ENCODE peak calls at places on chromosome 16, in four cellular contexts. S is RCC 7860, R is NCI-H774, G is fibroblast of villous mesenchyme. B is an unnamed sample.

GRCh38 chr16:29909398-29909797 is 9.1 kb downstream of the ASPHD1 start:
- DNase-seq in S (peak; percentile 5), R (no peak), G (peak; percentile 33), B (no peak)

GRCh38 chr16:83420206-83420760 is 387.5 kb upstream of the HSBP1 start:
- DNase-seq in S (no peak), R (no peak), G (peak; percentile 66), B (peak; percentile 67)

GRCh38 chr16:67240506-67240905 is 6.8 kb downstream of the FHOD1 start:
- DNase-seq in S (peak; percentile 65), R (no peak), G (peak; percentile 29), B (no peak)

GRCh38 chr16:57186630-57187507 is 740 bp downstream of the RSPRY1 start:
- DNase-seq in S (peak; percentile 28), R (no peak), G (peak; percentile 55), B (peak; percentile 29)

GRCh38 chr16:58011652-58012051 is 10.4 kb downstream of the USB1 start:
- DNase-seq in S (peak; percentile 12), R (no peak), G (peak; percentile 80), B (no peak)

GRCh38 chr16:48556913-48557351 is 53.0 kb downstream of the N4BP1 start:
- DNase-seq in S (peak; percentile 39), R (no peak), G (peak; percentile 23), B (no peak)

GRCh38 chr16:58120216-58120615 is 9.0 kb downstream of the CFAP20 start:
- DNase-seq in S (no peak), R (no peak), G (peak; percentile 55), B (no peak)

GRCh38 chr16:2505695-2506094 is 8.1 kb upstream of the ATP6V0C start:
- DNase-seq in S (no peak), R (no peak), G (no peak), B (no peak)

GRCh38 chr16:65142276-65142675 is 20.4 kb upstream of the CDH11 start:
- DNase-seq in S (no peak), R (no peak), G (no peak), B (no peak)

GRCh38 chr16:67679935-67680897 is 13.6 kb downstream of the C16orf86 start:
- DNase-seq in S (no peak), R (no peak), G (no peak), B (no peak)

GRCh38 chr16:62638964-62639861 is 603.0 kb upstream of the CDH8 start:
- DNase-seq in S (no peak), R (no peak), G (no peak), B (no peak)

GRCh38 chr16:23795369-23795768 is 40.4 kb upstream of the PRKCB start:
- DNase-seq in S (no peak), R (no peak), G (no peak), B (no peak)

GRCh38 chr16:85123891-85124635 is 11.8 kb upstream of the CIBAR2 start:
- DNase-seq in S (peak; percentile 4), R (no peak), G (peak; percentile 67), B (no peak)

GRCh38 chr16:78939600-78939999 is 660.9 kb downstream of the MAF start:
- DNase-seq in S (no peak), R (no peak), G (no peak), B (no peak)

GRCh38 chr16:6335072-6335471 is 997.6 kb upstream of the RBFOX1 start:
- DNase-seq in S (no peak), R (no peak), G (no peak), B (peak; percentile 27)

GRCh38 chr16:3850544-3850899 is 30.0 kb downstream of the CREBBP start:
- DNase-seq in S (no peak), R (no peak), G (no peak), B (no peak)

GRCh38 chr16:57395026-57395425 is 9.5 kb upstream of the CCL17 start:
- DNase-seq in S (no peak), R (no peak), G (no peak), B (no peak)

GRCh38 chr16:21727344-21727743 is 63.6 kb downstream of the OTOA start:
- DNase-seq in S (no peak), R (no peak), G (no peak), B (no peak)

GRCh38 chr16:23276821-23277220 is 25.3 kb upstream of the SCNN1B start:
- DNase-seq in S (no peak), R (no peak), G (no peak), B (no peak)

GRCh38 chr16:1362807-1363206 is 11.1 kb downstream of the GNPTG start:
- DNase-seq in S (no peak), R (no peak), G (no peak), B (no peak)

GRCh38 chr16:89334050-89334449 is 116.5 kb downstream of the ZNF778 start:
- DNase-seq in S (no peak), R (no peak), G (no peak), B (no peak)

GRCh38 chr16:70646260-70647241 is at the start of gene IL34:
- DNase-seq in S (no peak), R (no peak), G (no peak), B (no peak)

GRCh38 chr16:56048425-56049100 is 142.7 kb upstream of the GNAO1 start:
- DNase-seq in S (no peak), R (no peak), G (no peak), B (no peak)

GRCh38 chr16:75244225-75244792 is 7.1 kb downstream of the BCAR1 start:
- DNase-seq in S (no peak), R (no peak), G (peak; percentile 76), B (no peak)

GRCh38 chr16:87850009-87851006 is 19.0 kb downstream of the SLC7A5 start:
- DNase-seq in S (peak; percentile 41), R (no peak), G (peak; percentile 59), B (peak; percentile 65)

GRCh38 chr16:27289669-27290068 is 21.1 kb upstream of the NSMCE1 start:
- DNase-seq in S (no peak), R (no peak), G (no peak), B (no peak)